ENCODE peak calls at places on chromosomes 6 and 20, in nine cellular contexts. C is heart right ventricle, H is cardiac fibroblast, Y is osteocyte, Z is ovary, W is aorta, V is COLO829, R is left ventricle myocardium inferior, E is WERI-Rb-1. N is an unnamed sample.

GRCh38 chr6:163756079-163756478 is 341.6 kb downstream of the QKI start:
- DNase-seq in C (no peak), H (no peak), Y (no peak), Z (no peak), W (no peak), V (no peak), R (no peak), E (no peak), N (no peak)

GRCh38 chr20:35968930-35969329 is 540 bp downstream of the CNBD2 start:
- DNase-seq in C (no peak), H (no peak), Y (no peak), Z (no peak), W (no peak), V (no peak), R (no peak), E (no peak), N (no peak)

GRCh38 chr6:66866801-66867200 is 1159.8 kb upstream of the EYS start:
- DNase-seq in C (no peak), H (no peak), Y (no peak), Z (no peak), W (no peak), V (no peak), R (no peak), E (no peak), N (no peak)

GRCh38 chr20:44651507-44652373 is at the start of gene ADA:
- DNase-seq in C (peak), H (peak), Y (no peak), Z (peak), W (peak), V (peak), R (peak), E (peak), N (no peak)

GRCh38 chr20:63610581-63611435 is 16.1 kb downstream of the GMEB2 start:
- DNase-seq in C (no peak), H (no peak), Y (no peak), Z (no peak), W (no peak), V (no peak), R (no peak), E (no peak), N (no peak)

GRCh38 chr6:3022765-3023662 is 23.3 kb downstream of the NQO2 start:
- DNase-seq in C (peak), H (peak), Y (no peak), Z (no peak), W (no peak), V (no peak), R (no peak), E (no peak), N (no peak)

GRCh38 chr20:41137412-41138216 is at the start of gene PLCG1:
- DNase-seq in C (peak), H (peak), Y (peak), Z (peak), W (peak), V (peak), R (peak), E (peak), N (no peak)

GRCh38 chr6:12010635-12011275 is 1.4 kb upstream of the HIVEP1 start:
- DNase-seq in C (peak), H (no peak), Y (peak), Z (peak), W (peak), V (no peak), R (peak), E (peak), N (peak)

GRCh38 chr20:63577317-63577894 is 3.4 kb upstream of the HELZ2 start:
- DNase-seq in C (peak), H (no peak), Y (no peak), Z (no peak), W (no peak), V (peak), R (peak), E (no peak), N (no peak)